ENCODE peak calls at places on chromosomes 1 and 21, in six cellular contexts. One of them, this sample, is unnamed.

GRCh38 chr1:36890776-36891175 is 143.5 kb downstream of the GRIK3 start:
- DNase-seq in GM19239: no peak
- DNase-seq in iPS-NIHi11: no peak
- DNase-seq in substantia nigra: no peak
- DNase-seq in BJ: no peak
- DNase-seq in T-helper 2 cell: no peak
- DNase-seq in this sample: no peak

GRCh38 chr1:119542492-119542946 is 35.5 kb downstream of the HSD3B1 start:
- DNase-seq in BJ: no peak
- DNase-seq in T-helper 2 cell: no peak
- DNase-seq in substantia nigra: no peak
- DNase-seq in iPS-NIHi11: no peak
- DNase-seq in GM19239: no peak
- DNase-seq in this sample: peak; percentile 62

GRCh38 chr1:7009741-7010525 is 224.7 kb downstream of the CAMTA1 start:
- DNase-seq in iPS-NIHi11: no peak
- DNase-seq in substantia nigra: no peak
- DNase-seq in GM19239: no peak
- DNase-seq in T-helper 2 cell: no peak
- DNase-seq in BJ: no peak
- DNase-seq in this sample: no peak

GRCh38 chr1:212173572-212173971 is 111.6 kb upstream of the PPP2R5A start:
- DNase-seq in GM19239: no peak
- DNase-seq in substantia nigra: no peak
- DNase-seq in BJ: no peak
- DNase-seq in T-helper 2 cell: no peak
- DNase-seq in iPS-NIHi11: no peak
- DNase-seq in this sample: no peak

GRCh38 chr1:3871451-3871805 is 14.2 kb downstream of the DFFB start:
- DNase-seq in GM19239: no peak
- DNase-seq in iPS-NIHi11: no peak
- DNase-seq in substantia nigra: no peak
- DNase-seq in T-helper 2 cell: no peak
- DNase-seq in BJ: no peak
- DNase-seq in this sample: peak; percentile 11

GRCh38 chr1:174572771-174573170 is 125.0 kb downstream of the GPR52 start:
- DNase-seq in T-helper 2 cell: no peak
- DNase-seq in GM19239: no peak
- DNase-seq in BJ: no peak
- DNase-seq in iPS-NIHi11: no peak
- DNase-seq in substantia nigra: no peak
- DNase-seq in this sample: no peak

GRCh38 chr1:87398644-87399043 is 70.0 kb downstream of the LMO4 start:
- DNase-seq in GM19239: no peak
- DNase-seq in substantia nigra: no peak
- DNase-seq in iPS-NIHi11: no peak
- DNase-seq in T-helper 2 cell: no peak
- DNase-seq in BJ: no peak
- DNase-seq in this sample: peak; percentile 87

GRCh38 chr1:12604114-12604874 is 13.7 kb downstream of the DHRS3 start:
- DNase-seq in T-helper 2 cell: peak; percentile 32
- DNase-seq in substantia nigra: no peak
- DNase-seq in iPS-NIHi11: no peak
- DNase-seq in GM19239: no peak
- DNase-seq in BJ: peak; percentile 86
- DNase-seq in this sample: peak; percentile 97

GRCh38 chr21:16195476-16195875 is 465.7 kb downstream of the USP25 start:
- DNase-seq in substantia nigra: no peak
- DNase-seq in T-helper 2 cell: no peak
- DNase-seq in BJ: no peak
- DNase-seq in GM19239: no peak
- DNase-seq in iPS-NIHi11: no peak
- DNase-seq in this sample: peak; percentile 46

GRCh38 chr21:30408782-30409494 is 13.1 kb downstream of the KRTAP13-1 start:
- DNase-seq in GM19239: no peak
- DNase-seq in iPS-NIHi11: peak; percentile 75
- DNase-seq in substantia nigra: no peak
- DNase-seq in T-helper 2 cell: no peak
- DNase-seq in BJ: no peak
- DNase-seq in this sample: peak; percentile 91

GRCh38 chr1:180231506-180232420 is 1.7 kb downstream of the LHX4 start:
- DNase-seq in BJ: no peak
- DNase-seq in substantia nigra: no peak
- DNase-seq in GM19239: peak; percentile 36
- DNase-seq in iPS-NIHi11: peak; percentile 67
- DNase-seq in T-helper 2 cell: no peak
- DNase-seq in this sample: peak; percentile 73

This sample was measured in MCF 10A.